ENCODE peak calls at places on chromosomes 13 and 19, in eight cellular contexts. V is A549; Q is hepatic stellate cell; R is amniotic stem cell; K is activated T-cell treated with anti-CD3 and anti-CD28 coated beads for 1 hour; U is germinal center; B is stimulated activated CD4-positive, alpha-beta T cell treated with anti-CD3 and anti-CD28 coated beads, Interleukin-4, amount 100 ng/mL, for 24 hours; L is cerebellum. F is an unnamed sample.

GRCh38 chr13:98299954-98300350 is 122.9 kb upstream of the RNF113B start:
- DNase-seq in V (no peak), Q (no peak), R (no peak), K (no peak), U (no peak), B (no peak), L (no peak), F (no peak)

GRCh38 chr19:6238643-6239281 is 41.0 kb downstream of the MLLT1 start:
- DNase-seq in V (no peak), Q (no peak), R (no peak), K (no peak), U (no peak), B (no peak), L (no peak), F (no peak)

GRCh38 chr13:110363009-110363408 is 55.9 kb downstream of the COL4A2 start:
- DNase-seq in V (no peak), Q (no peak), R (no peak), K (no peak), U (no peak), B (no peak), L (no peak), F (no peak)

GRCh38 chr19:6230991-6231448 is 48.8 kb downstream of the MLLT1 start:
- DNase-seq in V (no peak), Q (no peak), R (no peak), K (no peak), U (no peak), B (no peak), L (no peak), F (no peak)

GRCh38 chr13:111539791-111540446 is 219.5 kb downstream of the TEX29 start:
- DNase-seq in V (no peak), Q (no peak), R (no peak), K (no peak), U (no peak), B (no peak), L (no peak), F (no peak)

GRCh38 chr13:26883613-26884257 is 123.1 kb upstream of the GPR12 start:
- DNase-seq in V (no peak), Q (no peak), R (no peak), K (no peak), U (no peak), B (no peak), L (no peak), F (no peak)

GRCh38 chr13:29301027-29301426 is 294.5 kb downstream of the SLC7A1 start:
- DNase-seq in V (no peak), Q (no peak), R (no peak), K (no peak), U (no peak), B (no peak), L (no peak), F (no peak)

GRCh38 chr19:2154587-2155075 is 3.3 kb upstream of the AP3D1 start:
- DNase-seq in V (no peak), Q (peak; percentile 47), R (peak; percentile 47), K (no peak), U (no peak), B (no peak), L (no peak), F (no peak)

GRCh38 chr13:91698308-91698707 is 299.9 kb downstream of the GPC5 start:
- DNase-seq in V (no peak), Q (no peak), R (no peak), K (no peak), U (no peak), B (no peak), L (no peak), F (no peak)

GRCh38 chr19:57803594-57804325 is 11.0 kb downstream of the ZNF552 start:
- DNase-seq in V (no peak), Q (peak; percentile 53), R (peak; percentile 29), K (no peak), U (no peak), B (no peak), L (no peak), F (peak; percentile 75)

GRCh38 chr13:44498969-44499368 is 77.2 kb downstream of the TSC22D1 start:
- DNase-seq in V (no peak), Q (no peak), R (no peak), K (no peak), U (no peak), B (no peak), L (peak; percentile 10), F (no peak)

GRCh38 chr19:54325194-54325621 is 12.2 kb upstream of the LILRA5 start:
- DNase-seq in V (peak; percentile 60), Q (peak; percentile 49), R (no peak), K (peak; percentile 27), U (peak; percentile 62), B (peak; percentile 61), L (no peak), F (peak; percentile 30)

GRCh38 chr19:35498984-35499383 is 8.7 kb upstream of the KRTDAP start:
- DNase-seq in V (no peak), Q (no peak), R (no peak), K (no peak), U (no peak), B (no peak), L (no peak), F (no peak)

GRCh38 chr13:29187584-29187983 is 367.4 kb downstream of the MTUS2 start:
- DNase-seq in V (no peak), Q (no peak), R (no peak), K (no peak), U (no peak), B (no peak), L (no peak), F (no peak)

GRCh38 chr13:113526466-113527220 is 36.1 kb upstream of the DCUN1D2 start:
- DNase-seq in V (no peak), Q (no peak), R (no peak), K (no peak), U (no peak), B (no peak), L (no peak), F (no peak)